ENCODE peak calls at places on chromosomes 13 and 19, in seven cellular contexts. U, L, W, B, A, K and M are unnamed samples.

GRCh38 chr13:25844559-25845434 is 207.0 kb downstream of the SHISA2 start:
- DNase-seq in U (no peak), L (no peak), W (no peak), B (no peak), A (no peak), K (no peak), M (no peak)

GRCh38 chr19:29379257-29379986 is 146.4 kb upstream of the VSTM2B start:
- DNase-seq in U (no peak), L (no peak), W (no peak), B (no peak), A (no peak), K (peak; percentile 31), M (no peak)

GRCh38 chr13:109666656-109667448 is 119.5 kb downstream of the IRS2 start:
- DNase-seq in U (no peak), L (no peak), W (peak; percentile 70), B (no peak), A (no peak), K (no peak), M (no peak)

GRCh38 chr13:30892966-30893365 is 13.1 kb upstream of the MEDAG start:
- DNase-seq in U (no peak), L (no peak), W (peak; percentile 41), B (peak; percentile 81), A (peak; percentile 77), K (peak; percentile 89), M (no peak)

GRCh38 chr19:40611096-40611495 is 9.9 kb downstream of the LTBP4 start:
- DNase-seq in U (peak; percentile 64), L (no peak), W (no peak), B (no peak), A (no peak), K (peak; percentile 74), M (no peak)

GRCh38 chr19:35459414-35460082 is 11.5 kb downstream of the FFAR2 start:
- DNase-seq in U (no peak), L (no peak), W (no peak), B (peak; percentile 43), A (no peak), K (no peak), M (peak; percentile 54)

GRCh38 chr19:48424694-48425219 is 21.0 kb upstream of the GRWD1 start:
- DNase-seq in U (no peak), L (peak; percentile 25), W (peak; percentile 75), B (no peak), A (peak; percentile 13), K (peak; percentile 76), M (no peak)

GRCh38 chr13:36975172-36975571 is 24.0 kb downstream of the ALG5 start:
- DNase-seq in U (no peak), L (no peak), W (no peak), B (no peak), A (no peak), K (no peak), M (no peak)

GRCh38 chr13:34967851-34968562 is 25.9 kb downstream of the NBEA start:
- DNase-seq in U (peak; percentile 90), L (no peak), W (no peak), B (no peak), A (no peak), K (no peak), M (no peak)

GRCh38 chr19:2476451-2477140 is 669 bp downstream of the GADD45B start:
- DNase-seq in U (no peak), L (peak; percentile 59), W (peak; percentile 70), B (peak; percentile 61), A (peak; percentile 38), K (peak; percentile 88), M (peak; percentile 50)

GRCh38 chr19:19327672-19328071 is 7.0 kb downstream of the MAU2 start:
- DNase-seq in U (no peak), L (no peak), W (no peak), B (no peak), A (no peak), K (no peak), M (no peak)

GRCh38 chr13:41919031-41919740 is 41.7 kb downstream of the VWA8 start:
- DNase-seq in U (no peak), L (peak; percentile 14), W (no peak), B (no peak), A (no peak), K (peak; percentile 25), M (no peak)

GRCh38 chr13:70098669-70099068 is 9.0 kb upstream of the ATXN8OS start:
- DNase-seq in U (no peak), L (no peak), W (no peak), B (no peak), A (no peak), K (no peak), M (no peak)

GRCh38 chr19:24000656-24001055 is 86.0 kb downstream of the ZNF726 start:
- DNase-seq in U (no peak), L (no peak), W (no peak), B (no peak), A (no peak), K (no peak), M (no peak)

GRCh38 chr13:42880241-42880640 is 98.9 kb downstream of the FAM216B start:
- DNase-seq in U (no peak), L (no peak), W (no peak), B (no peak), A (no peak), K (no peak), M (no peak)

GRCh38 chr19:33465371-33465770 is 56.2 kb downstream of the PEPD start:
- DNase-seq in U (no peak), L (no peak), W (no peak), B (no peak), A (no peak), K (no peak), M (no peak)

GRCh38 chr13:110471833-110472162 is 89.7 kb downstream of the RAB20 start:
- DNase-seq in U (no peak), L (peak; percentile 35), W (no peak), B (peak; percentile 37), A (no peak), K (peak; percentile 85), M (peak; percentile 35)